ENCODE peak calls at places on chromosomes 3 and 15, in ten cellular contexts. One of them, this sample, is unnamed.

GRCh38 chr15:98077186-98077585 is 116.7 kb downstream of the ARRDC4 start:
- DNase-seq in spleen: no peak
- DNase-seq in GM12864: no peak
- DNase-seq in HFF-Myc: no peak
- DNase-seq in fibroblast of pulmonary artery: no peak
- DNase-seq in HepG2: no peak
- DNase-seq in progenitor cell of endocrine pancreas: no peak
- DNase-seq in OCI-LY7: no peak
- DNase-seq in HL-60: no peak
- DNase-seq in BJ: no peak
- DNase-seq in this sample: no peak

GRCh38 chr15:27714675-27715074 is 384.4 kb downstream of the OCA2 start:
- DNase-seq in spleen: no peak
- DNase-seq in GM12864: no peak
- DNase-seq in HFF-Myc: no peak
- DNase-seq in fibroblast of pulmonary artery: no peak
- DNase-seq in HepG2: no peak
- DNase-seq in progenitor cell of endocrine pancreas: no peak
- DNase-seq in OCI-LY7: no peak
- DNase-seq in HL-60: no peak
- DNase-seq in BJ: no peak
- DNase-seq in this sample: no peak

GRCh38 chr3:4983739-4984510 is 4.7 kb downstream of the BHLHE40 start:
- DNase-seq in spleen: peak
- DNase-seq in GM12864: peak
- DNase-seq in HFF-Myc: no peak
- DNase-seq in fibroblast of pulmonary artery: peak
- DNase-seq in HepG2: no peak
- DNase-seq in progenitor cell of endocrine pancreas: no peak
- DNase-seq in OCI-LY7: peak
- DNase-seq in HL-60: peak
- DNase-seq in BJ: peak
- DNase-seq in this sample: no peak

GRCh38 chr15:71093089-71094024 is 21.9 kb upstream of the THSD4 start:
- DNase-seq in spleen: no peak
- DNase-seq in GM12864: no peak
- DNase-seq in HFF-Myc: peak
- DNase-seq in fibroblast of pulmonary artery: peak
- DNase-seq in HepG2: no peak
- DNase-seq in progenitor cell of endocrine pancreas: no peak
- DNase-seq in OCI-LY7: no peak
- DNase-seq in HL-60: no peak
- DNase-seq in BJ: peak
- DNase-seq in this sample: peak

GRCh38 chr3:55180936-55181535 is 253.2 kb upstream of the LRTM1 start:
- DNase-seq in spleen: no peak
- DNase-seq in GM12864: no peak
- DNase-seq in HFF-Myc: no peak
- DNase-seq in fibroblast of pulmonary artery: peak
- DNase-seq in HepG2: peak
- DNase-seq in progenitor cell of endocrine pancreas: no peak
- DNase-seq in OCI-LY7: peak
- DNase-seq in HL-60: no peak
- DNase-seq in BJ: no peak
- DNase-seq in this sample: no peak

GRCh38 chr3:163811996-163812395 is 1266.3 kb downstream of the SI start:
- DNase-seq in spleen: no peak
- DNase-seq in GM12864: no peak
- DNase-seq in HFF-Myc: no peak
- DNase-seq in fibroblast of pulmonary artery: no peak
- DNase-seq in HepG2: no peak
- DNase-seq in progenitor cell of endocrine pancreas: no peak
- DNase-seq in OCI-LY7: no peak
- DNase-seq in HL-60: no peak
- DNase-seq in BJ: no peak
- DNase-seq in this sample: no peak

GRCh38 chr3:157128771-157129671 is 30.9 kb downstream of the CCNL1 start:
- DNase-seq in spleen: peak
- DNase-seq in GM12864: no peak
- DNase-seq in HFF-Myc: no peak
- DNase-seq in fibroblast of pulmonary artery: peak
- DNase-seq in HepG2: peak
- DNase-seq in progenitor cell of endocrine pancreas: no peak
- DNase-seq in OCI-LY7: no peak
- DNase-seq in HL-60: no peak
- DNase-seq in BJ: no peak
- DNase-seq in this sample: no peak

GRCh38 chr3:10933021-10933420 is 59.5 kb upstream of the SLC6A1 start:
- DNase-seq in spleen: peak
- DNase-seq in GM12864: no peak
- DNase-seq in HFF-Myc: no peak
- DNase-seq in fibroblast of pulmonary artery: no peak
- DNase-seq in HepG2: no peak
- DNase-seq in progenitor cell of endocrine pancreas: no peak
- DNase-seq in OCI-LY7: no peak
- DNase-seq in HL-60: no peak
- DNase-seq in BJ: no peak
- DNase-seq in this sample: no peak

GRCh38 chr15:39539466-39539865 is 41.4 kb upstream of the THBS1 start:
- DNase-seq in spleen: no peak
- DNase-seq in GM12864: no peak
- DNase-seq in HFF-Myc: no peak
- DNase-seq in fibroblast of pulmonary artery: no peak
- DNase-seq in HepG2: no peak
- DNase-seq in progenitor cell of endocrine pancreas: no peak
- DNase-seq in OCI-LY7: no peak
- DNase-seq in HL-60: no peak
- DNase-seq in BJ: no peak
- DNase-seq in this sample: no peak

GRCh38 chr3:58411036-58411435 is 22.6 kb downstream of the PDHB start:
- DNase-seq in spleen: no peak
- DNase-seq in GM12864: no peak
- DNase-seq in HFF-Myc: no peak
- DNase-seq in fibroblast of pulmonary artery: no peak
- DNase-seq in HepG2: no peak
- DNase-seq in progenitor cell of endocrine pancreas: no peak
- DNase-seq in OCI-LY7: no peak
- DNase-seq in HL-60: no peak
- DNase-seq in BJ: no peak
- DNase-seq in this sample: no peak

GRCh38 chr3:64954995-64955636 is 267.3 kb upstream of the ADAMTS9 start:
- DNase-seq in spleen: no peak
- DNase-seq in GM12864: no peak
- DNase-seq in HFF-Myc: no peak
- DNase-seq in fibroblast of pulmonary artery: peak
- DNase-seq in HepG2: no peak
- DNase-seq in progenitor cell of endocrine pancreas: no peak
- DNase-seq in OCI-LY7: no peak
- DNase-seq in HL-60: no peak
- DNase-seq in BJ: no peak
- DNase-seq in this sample: no peak

GRCh38 chr15:31892513-31892912 is 137.8 kb upstream of the CHRNA7 start:
- DNase-seq in spleen: no peak
- DNase-seq in GM12864: no peak
- DNase-seq in HFF-Myc: no peak
- DNase-seq in fibroblast of pulmonary artery: no peak
- DNase-seq in HepG2: no peak
- DNase-seq in progenitor cell of endocrine pancreas: no peak
- DNase-seq in OCI-LY7: no peak
- DNase-seq in HL-60: no peak
- DNase-seq in BJ: no peak
- DNase-seq in this sample: no peak

GRCh38 chr15:88900309-88900981 is 5.1 kb upstream of the HAPLN3 start:
- DNase-seq in spleen: no peak
- DNase-seq in GM12864: no peak
- DNase-seq in HFF-Myc: no peak
- DNase-seq in fibroblast of pulmonary artery: peak
- DNase-seq in HepG2: no peak
- DNase-seq in progenitor cell of endocrine pancreas: no peak
- DNase-seq in OCI-LY7: no peak
- DNase-seq in HL-60: no peak
- DNase-seq in BJ: no peak
- DNase-seq in this sample: no peak

GRCh38 chr3:44685128-44685800 is 27.2 kb upstream of the ZNF502 start:
- DNase-seq in spleen: peak
- DNase-seq in GM12864: peak
- DNase-seq in HFF-Myc: peak
- DNase-seq in fibroblast of pulmonary artery: peak
- DNase-seq in HepG2: no peak
- DNase-seq in progenitor cell of endocrine pancreas: peak
- DNase-seq in OCI-LY7: peak
- DNase-seq in HL-60: no peak
- DNase-seq in BJ: peak
- DNase-seq in this sample: no peak

DNA sequence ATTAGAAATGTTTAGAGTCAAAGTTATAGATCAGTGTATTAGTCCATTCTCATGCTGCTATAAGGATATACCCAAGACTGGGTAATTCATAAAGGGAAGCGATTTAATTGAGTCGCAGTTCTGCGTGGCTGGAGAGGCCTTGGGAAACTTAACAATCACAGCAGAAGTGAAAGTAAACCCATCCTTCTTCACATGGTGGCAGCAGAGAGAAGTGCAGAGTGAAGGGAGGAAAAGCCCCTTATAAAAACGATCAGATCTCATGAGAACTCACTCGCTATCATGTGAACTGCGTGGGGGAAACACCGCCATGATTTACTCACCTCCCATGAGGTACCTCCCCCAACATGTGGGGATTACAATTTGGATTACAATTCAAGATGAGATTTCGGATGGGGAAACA is 871.5 kb downstream of the DIPK2A start:
- DNase-seq in spleen: no peak
- DNase-seq in GM12864: no peak
- DNase-seq in HFF-Myc: no peak
- DNase-seq in fibroblast of pulmonary artery: peak
- DNase-seq in HepG2: peak
- DNase-seq in progenitor cell of endocrine pancreas: no peak
- DNase-seq in OCI-LY7: no peak
- DNase-seq in HL-60: no peak
- DNase-seq in BJ: no peak
- DNase-seq in this sample: no peak
- TF ChIP-seq CTCF in spleen: no peak
- TF ChIP-seq CTCF in GM12864: no peak
- TF ChIP-seq CTCF in HFF-Myc: no peak
- TF ChIP-seq CTCF in fibroblast of pulmonary artery: peak
- TF ChIP-seq CTCF in HepG2: peak
- TF ChIP-seq CTCF in progenitor cell of endocrine pancreas: no peak
- TF ChIP-seq CTCF in OCI-LY7: no peak
- TF ChIP-seq CTCF in HL-60: no peak
- TF ChIP-seq CTCF in BJ: no peak
- TF ChIP-seq CTCF in this sample: peak

DNA sequence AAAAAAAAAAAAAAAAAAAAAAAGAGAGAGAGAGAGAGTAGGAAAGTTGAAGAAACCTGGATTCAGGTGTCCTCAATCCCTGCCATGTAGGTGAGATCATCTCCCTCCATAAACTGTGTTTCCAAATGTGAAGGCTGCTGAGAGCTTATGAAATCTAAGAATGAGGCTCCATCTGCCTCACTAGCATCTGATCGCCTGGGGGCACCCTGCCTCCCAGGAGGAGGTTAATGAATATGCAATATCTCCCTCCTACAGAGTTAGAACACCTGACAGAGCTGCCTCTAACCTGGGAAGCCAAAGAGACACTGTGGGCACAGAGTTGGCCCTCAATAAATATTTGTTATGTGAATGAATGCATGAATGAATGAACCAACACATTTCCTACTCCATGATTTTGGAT is 23.8 kb upstream of the ZNF148 start:
- DNase-seq in spleen: no peak
- DNase-seq in GM12864: no peak
- DNase-seq in HFF-Myc: no peak
- DNase-seq in fibroblast of pulmonary artery: no peak
- DNase-seq in HepG2: no peak
- DNase-seq in progenitor cell of endocrine pancreas: no peak
- DNase-seq in OCI-LY7: peak
- DNase-seq in HL-60: no peak
- DNase-seq in BJ: no peak
- DNase-seq in this sample: no peak
- TF ChIP-seq CTCF in spleen: no peak
- TF ChIP-seq CTCF in GM12864: peak
- TF ChIP-seq CTCF in HFF-Myc: no peak
- TF ChIP-seq CTCF in fibroblast of pulmonary artery: no peak
- TF ChIP-seq CTCF in HepG2: peak
- TF ChIP-seq CTCF in progenitor cell of endocrine pancreas: no peak
- TF ChIP-seq CTCF in OCI-LY7: peak
- TF ChIP-seq CTCF in HL-60: no peak
- TF ChIP-seq CTCF in BJ: no peak
- TF ChIP-seq CTCF in this sample: no peak

GRCh38 chr3:160929595-160929994 is 173.6 kb downstream of the PPM1L start:
- DNase-seq in spleen: no peak
- DNase-seq in GM12864: no peak
- DNase-seq in HFF-Myc: no peak
- DNase-seq in fibroblast of pulmonary artery: peak
- DNase-seq in HepG2: no peak
- DNase-seq in progenitor cell of endocrine pancreas: no peak
- DNase-seq in OCI-LY7: no peak
- DNase-seq in HL-60: no peak
- DNase-seq in BJ: no peak
- DNase-seq in this sample: no peak
- TF ChIP-seq CTCF in spleen: no peak
- TF ChIP-seq CTCF in GM12864: no peak
- TF ChIP-seq CTCF in HFF-Myc: peak
- TF ChIP-seq CTCF in fibroblast of pulmonary artery: no peak
- TF ChIP-seq CTCF in HepG2: peak
- TF ChIP-seq CTCF in progenitor cell of endocrine pancreas: no peak
- TF ChIP-seq CTCF in OCI-LY7: no peak
- TF ChIP-seq CTCF in HL-60: no peak
- TF ChIP-seq CTCF in BJ: peak
- TF ChIP-seq CTCF in this sample: no peak

GRCh38 chr3:30729512-30729911 is 123.1 kb downstream of the TGFBR2 start:
- DNase-seq in spleen: no peak
- DNase-seq in GM12864: no peak
- DNase-seq in HFF-Myc: no peak
- DNase-seq in fibroblast of pulmonary artery: no peak
- DNase-seq in HepG2: no peak
- DNase-seq in progenitor cell of endocrine pancreas: no peak
- DNase-seq in OCI-LY7: no peak
- DNase-seq in HL-60: no peak
- DNase-seq in BJ: no peak
- DNase-seq in this sample: no peak

GRCh38 chr3:30724863-30725262 is 118.5 kb downstream of the TGFBR2 start:
- DNase-seq in spleen: no peak
- DNase-seq in GM12864: no peak
- DNase-seq in HFF-Myc: no peak
- DNase-seq in fibroblast of pulmonary artery: no peak
- DNase-seq in HepG2: no peak
- DNase-seq in progenitor cell of endocrine pancreas: no peak
- DNase-seq in OCI-LY7: no peak
- DNase-seq in HL-60: no peak
- DNase-seq in BJ: no peak
- DNase-seq in this sample: no peak

GRCh38 chr3:30723211-30723610 is 116.8 kb downstream of the TGFBR2 start:
- DNase-seq in spleen: no peak
- DNase-seq in GM12864: no peak
- DNase-seq in HFF-Myc: no peak
- DNase-seq in fibroblast of pulmonary artery: no peak
- DNase-seq in HepG2: no peak
- DNase-seq in progenitor cell of endocrine pancreas: no peak
- DNase-seq in OCI-LY7: no peak
- DNase-seq in HL-60: no peak
- DNase-seq in BJ: no peak
- DNase-seq in this sample: no peak

GRCh38 chr3:30730967-30731366 is 124.6 kb downstream of the TGFBR2 start:
- DNase-seq in spleen: no peak
- DNase-seq in GM12864: no peak
- DNase-seq in HFF-Myc: no peak
- DNase-seq in fibroblast of pulmonary artery: no peak
- DNase-seq in HepG2: no peak
- DNase-seq in progenitor cell of endocrine pancreas: no peak
- DNase-seq in OCI-LY7: no peak
- DNase-seq in HL-60: no peak
- DNase-seq in BJ: no peak
- DNase-seq in this sample: no peak

GRCh38 chr3:30728143-30728542 is 121.7 kb downstream of the TGFBR2 start:
- DNase-seq in spleen: no peak
- DNase-seq in GM12864: no peak
- DNase-seq in HFF-Myc: no peak
- DNase-seq in fibroblast of pulmonary artery: no peak
- DNase-seq in HepG2: no peak
- DNase-seq in progenitor cell of endocrine pancreas: no peak
- DNase-seq in OCI-LY7: no peak
- DNase-seq in HL-60: no peak
- DNase-seq in BJ: no peak
- DNase-seq in this sample: no peak
- TF ChIP-seq CTCF in spleen: no peak
- TF ChIP-seq CTCF in GM12864: no peak
- TF ChIP-seq CTCF in HFF-Myc: no peak
- TF ChIP-seq CTCF in fibroblast of pulmonary artery: no peak
- TF ChIP-seq CTCF in HepG2: peak
- TF ChIP-seq CTCF in progenitor cell of endocrine pancreas: no peak
- TF ChIP-seq CTCF in OCI-LY7: no peak
- TF ChIP-seq CTCF in HL-60: no peak
- TF ChIP-seq CTCF in BJ: no peak
- TF ChIP-seq CTCF in this sample: no peak

This sample was measured in osteocyte.